ENCODE peak calls at places on chromosomes 7 and 10, in four cellular contexts. Z, K, N and U are unnamed samples.

GRCh38 chr10:57849726-57850357 is 417.9 kb downstream of the IPMK start:
- DNase-seq in N (peak), K (peak), Z (peak), U (no peak)

GRCh38 chr10:113162960-113163359 is 212.9 kb downstream of the TCF7L2 start:
- DNase-seq in N (no peak), Z (no peak), K (no peak), U (no peak)

GRCh38 chr10:61314273-61314672 is 138.9 kb downstream of the TMEM26 start:
- DNase-seq in K (no peak), Z (no peak), N (no peak), U (no peak)

GRCh38 chr10:6769704-6770417 is 189.8 kb upstream of the PRKCQ start:
- DNase-seq in N (no peak), Z (no peak), K (no peak), U (peak)

GRCh38 chr7:144835166-144835611 is 664 bp downstream of the TPK1 start:
- DNase-seq in N (peak), K (peak), Z (peak), U (peak)

GRCh38 chr7:157386979-157387800 is 50.4 kb downstream of the DNAJB6 start:
- DNase-seq in Z (peak), N (peak), K (peak), U (peak)

GRCh38 chr7:119594956-119595355 is 678.0 kb upstream of the KCND2 start:
- DNase-seq in K (no peak), N (no peak), Z (no peak), U (no peak)

GRCh38 chr7:85186083-85186520 is 754 bp downstream of the SEMA3D start:
- DNase-seq in N (peak), Z (peak), K (peak), U (no peak)

GRCh38 chr10:112985701-112986510 is 35.9 kb downstream of the TCF7L2 start:
- DNase-seq in Z (no peak), K (peak), N (peak), U (peak)

GRCh38 chr7:106462914-106463482 is 178.2 kb upstream of the NAMPT start:
- DNase-seq in N (no peak), Z (no peak), K (no peak), U (no peak)

GRCh38 chr7:3482147-3482921 is 181.3 kb downstream of the SDK1 start:
- DNase-seq in N (peak), K (peak), Z (peak), U (peak)
- TF ChIP-seq CTCF in N (peak), K (peak), Z (peak), U (no peak)

GRCh38 chr10:71713135-71714040 is 6.2 kb downstream of the C10orf105 start:
- DNase-seq in N (peak), Z (peak), K (peak), U (peak)
- H3K4me3 ChIP-seq in N (no peak), Z (no peak), K (no peak), U (no peak)

GRCh38 chr7:69893915-69894314 is 295.6 kb downstream of the AUTS2 start:
- DNase-seq in Z (no peak), N (no peak), K (no peak), U (peak)
- TF ChIP-seq CTCF in Z (no peak), N (no peak), K (peak), U (peak)

GRCh38 chr7:64045301-64046040 is at the start of gene ZNF727:
- DNase-seq in Z (peak), N (no peak), K (no peak), U (no peak)
- H3K4me3 ChIP-seq in Z (no peak), N (no peak), K (no peak), U (no peak)

DNA sequence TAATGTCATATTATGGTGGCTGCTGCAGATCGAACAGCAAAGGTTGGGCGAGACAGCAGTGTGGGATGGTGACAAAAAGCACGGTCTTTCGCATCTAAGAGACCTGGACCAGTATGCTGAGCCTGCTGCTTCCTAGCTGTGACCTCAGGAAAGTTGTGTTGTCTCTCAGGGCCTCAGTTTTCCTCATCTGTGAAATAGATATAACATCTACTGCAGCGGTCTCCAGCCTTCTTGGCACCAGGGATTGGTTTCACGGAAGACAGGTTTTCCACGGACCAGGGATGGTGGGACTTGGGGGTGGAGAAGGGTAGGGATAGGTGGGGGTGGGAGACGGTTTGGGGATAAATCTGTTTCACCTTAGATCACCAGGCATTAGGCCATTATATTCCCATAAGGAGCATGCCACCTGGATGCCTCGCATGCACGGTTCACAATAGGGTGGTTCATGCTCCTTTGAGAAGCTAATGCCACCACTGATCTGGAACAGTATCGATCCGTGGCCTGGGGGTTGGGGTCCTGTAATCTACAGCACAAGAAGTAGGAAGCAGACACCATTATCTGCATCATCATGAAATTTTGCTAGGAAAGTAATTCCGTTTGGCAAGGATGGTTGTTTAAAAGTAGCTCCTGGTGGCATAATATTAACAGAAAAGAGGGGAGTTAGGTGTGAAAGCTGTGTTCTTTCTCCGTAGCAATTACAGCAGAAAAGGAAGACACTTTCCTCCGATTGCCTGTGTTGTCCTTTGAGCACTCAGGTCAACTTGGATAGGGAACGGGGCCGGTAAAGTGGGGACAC is 10.8 kb downstream of the KLF6 start:
- DNase-seq in K (peak), Z (peak), N (peak), U (no peak)
- TF ChIP-seq CTCF in K (no peak), Z (no peak), N (no peak), U (no peak)

GRCh38 chr10:8053446-8054242 is 844 bp upstream of the GATA3 start:
- DNase-seq in K (peak), N (peak), Z (peak), U (peak)
- H3K4me3 ChIP-seq in K (peak), N (peak), Z (peak), U (peak)